ENCODE peak calls at places on chromosome 5, in eight cellular contexts. One of them, this sample, is unnamed.

GRCh38 chr5:126477681-126478117 is 54.5 kb downstream of the GRAMD2B start:
- DNase-seq in GM23338: no peak
- DNase-seq in HEK293T: no peak
- DNase-seq in stimulated activated CD8-positive, alpha-beta memory T cell treated with anti-CD3 and anti-CD28 coated beads, Interleukin-12 subunit alpha, Interleukin-12 subunit beta, amount 100 ng/mL, for 1 hour: no peak
- DNase-seq in NCI-H1105: no peak
- DNase-seq in uterus: peak
- DNase-seq in nephron progenitor cell: no peak
- DNase-seq in psoas muscle: no peak
- DNase-seq in this sample: no peak

GRCh38 chr5:170287532-170287931 is 10.0 kb downstream of the LCP2 start:
- DNase-seq in GM23338: no peak
- DNase-seq in HEK293T: no peak
- DNase-seq in stimulated activated CD8-positive, alpha-beta memory T cell treated with anti-CD3 and anti-CD28 coated beads, Interleukin-12 subunit alpha, Interleukin-12 subunit beta, amount 100 ng/mL, for 1 hour: no peak
- DNase-seq in NCI-H1105: no peak
- DNase-seq in uterus: peak
- DNase-seq in nephron progenitor cell: no peak
- DNase-seq in psoas muscle: peak
- DNase-seq in this sample: peak

GRCh38 chr5:138559937-138560336 is 15.3 kb downstream of the HSPA9 start:
- DNase-seq in GM23338: no peak
- DNase-seq in HEK293T: no peak
- DNase-seq in stimulated activated CD8-positive, alpha-beta memory T cell treated with anti-CD3 and anti-CD28 coated beads, Interleukin-12 subunit alpha, Interleukin-12 subunit beta, amount 100 ng/mL, for 1 hour: no peak
- DNase-seq in NCI-H1105: no peak
- DNase-seq in uterus: no peak
- DNase-seq in nephron progenitor cell: no peak
- DNase-seq in psoas muscle: no peak
- DNase-seq in this sample: no peak

GRCh38 chr5:56737002-56737621 is 78.2 kb upstream of the MAP3K1 start:
- DNase-seq in GM23338: no peak
- DNase-seq in HEK293T: no peak
- DNase-seq in stimulated activated CD8-positive, alpha-beta memory T cell treated with anti-CD3 and anti-CD28 coated beads, Interleukin-12 subunit alpha, Interleukin-12 subunit beta, amount 100 ng/mL, for 1 hour: no peak
- DNase-seq in NCI-H1105: no peak
- DNase-seq in uterus: no peak
- DNase-seq in nephron progenitor cell: no peak
- DNase-seq in psoas muscle: no peak
- DNase-seq in this sample: no peak

GRCh38 chr5:128462330-128462729 is 75.7 kb downstream of the FBN2 start:
- DNase-seq in GM23338: no peak
- DNase-seq in HEK293T: no peak
- DNase-seq in stimulated activated CD8-positive, alpha-beta memory T cell treated with anti-CD3 and anti-CD28 coated beads, Interleukin-12 subunit alpha, Interleukin-12 subunit beta, amount 100 ng/mL, for 1 hour: no peak
- DNase-seq in NCI-H1105: no peak
- DNase-seq in uterus: no peak
- DNase-seq in nephron progenitor cell: no peak
- DNase-seq in psoas muscle: no peak
- DNase-seq in this sample: no peak

GRCh38 chr5:157486861-157487260 is 26.8 kb downstream of the NIPAL4 start:
- DNase-seq in GM23338: no peak
- DNase-seq in HEK293T: no peak
- DNase-seq in stimulated activated CD8-positive, alpha-beta memory T cell treated with anti-CD3 and anti-CD28 coated beads, Interleukin-12 subunit alpha, Interleukin-12 subunit beta, amount 100 ng/mL, for 1 hour: no peak
- DNase-seq in NCI-H1105: no peak
- DNase-seq in uterus: no peak
- DNase-seq in nephron progenitor cell: no peak
- DNase-seq in psoas muscle: no peak
- DNase-seq in this sample: no peak

GRCh38 chr5:100182402-100182801 is 352.8 kb upstream of the FAM174A start:
- DNase-seq in GM23338: no peak
- DNase-seq in HEK293T: no peak
- DNase-seq in stimulated activated CD8-positive, alpha-beta memory T cell treated with anti-CD3 and anti-CD28 coated beads, Interleukin-12 subunit alpha, Interleukin-12 subunit beta, amount 100 ng/mL, for 1 hour: no peak
- DNase-seq in NCI-H1105: no peak
- DNase-seq in uterus: no peak
- DNase-seq in nephron progenitor cell: no peak
- DNase-seq in psoas muscle: no peak
- DNase-seq in this sample: no peak

GRCh38 chr5:1392801-1393565 is 48.1 kb upstream of the CLPTM1L start:
- DNase-seq in GM23338: no peak
- DNase-seq in HEK293T: no peak
- DNase-seq in stimulated activated CD8-positive, alpha-beta memory T cell treated with anti-CD3 and anti-CD28 coated beads, Interleukin-12 subunit alpha, Interleukin-12 subunit beta, amount 100 ng/mL, for 1 hour: no peak
- DNase-seq in NCI-H1105: no peak
- DNase-seq in uterus: no peak
- DNase-seq in nephron progenitor cell: no peak
- DNase-seq in psoas muscle: peak
- DNase-seq in this sample: peak

GRCh38 chr5:145981612-145982571 is 45.5 kb downstream of the SH3RF2 start:
- DNase-seq in GM23338: no peak
- DNase-seq in HEK293T: no peak
- DNase-seq in stimulated activated CD8-positive, alpha-beta memory T cell treated with anti-CD3 and anti-CD28 coated beads, Interleukin-12 subunit alpha, Interleukin-12 subunit beta, amount 100 ng/mL, for 1 hour: no peak
- DNase-seq in NCI-H1105: no peak
- DNase-seq in uterus: no peak
- DNase-seq in nephron progenitor cell: no peak
- DNase-seq in psoas muscle: no peak
- DNase-seq in this sample: no peak

GRCh38 chr5:23450187-23450586 is 57.2 kb upstream of the PRDM9 start:
- DNase-seq in GM23338: no peak
- DNase-seq in HEK293T: no peak
- DNase-seq in stimulated activated CD8-positive, alpha-beta memory T cell treated with anti-CD3 and anti-CD28 coated beads, Interleukin-12 subunit alpha, Interleukin-12 subunit beta, amount 100 ng/mL, for 1 hour: no peak
- DNase-seq in NCI-H1105: no peak
- DNase-seq in uterus: no peak
- DNase-seq in nephron progenitor cell: no peak
- DNase-seq in psoas muscle: no peak
- DNase-seq in this sample: no peak

GRCh38 chr5:80852331-80853245 is 107.6 kb upstream of the RASGRF2 start:
- DNase-seq in GM23338: no peak
- DNase-seq in HEK293T: no peak
- DNase-seq in stimulated activated CD8-positive, alpha-beta memory T cell treated with anti-CD3 and anti-CD28 coated beads, Interleukin-12 subunit alpha, Interleukin-12 subunit beta, amount 100 ng/mL, for 1 hour: no peak
- DNase-seq in NCI-H1105: no peak
- DNase-seq in uterus: no peak
- DNase-seq in nephron progenitor cell: no peak
- DNase-seq in psoas muscle: no peak
- DNase-seq in this sample: no peak

GRCh38 chr5:143516249-143516648 is 112.8 kb upstream of the NR3C1 start:
- DNase-seq in GM23338: no peak
- DNase-seq in HEK293T: no peak
- DNase-seq in stimulated activated CD8-positive, alpha-beta memory T cell treated with anti-CD3 and anti-CD28 coated beads, Interleukin-12 subunit alpha, Interleukin-12 subunit beta, amount 100 ng/mL, for 1 hour: no peak
- DNase-seq in NCI-H1105: no peak
- DNase-seq in uterus: no peak
- DNase-seq in nephron progenitor cell: no peak
- DNase-seq in psoas muscle: no peak
- DNase-seq in this sample: no peak

GRCh38 chr5:40846371-40846770 is 5.2 kb downstream of the CARD6 start:
- DNase-seq in GM23338: no peak
- DNase-seq in HEK293T: no peak
- DNase-seq in stimulated activated CD8-positive, alpha-beta memory T cell treated with anti-CD3 and anti-CD28 coated beads, Interleukin-12 subunit alpha, Interleukin-12 subunit beta, amount 100 ng/mL, for 1 hour: no peak
- DNase-seq in NCI-H1105: no peak
- DNase-seq in uterus: no peak
- DNase-seq in nephron progenitor cell: no peak
- DNase-seq in psoas muscle: no peak
- DNase-seq in this sample: no peak

GRCh38 chr5:60727032-60727431 is 27.1 kb upstream of the DEPDC1B start:
- DNase-seq in GM23338: no peak
- DNase-seq in HEK293T: no peak
- DNase-seq in stimulated activated CD8-positive, alpha-beta memory T cell treated with anti-CD3 and anti-CD28 coated beads, Interleukin-12 subunit alpha, Interleukin-12 subunit beta, amount 100 ng/mL, for 1 hour: no peak
- DNase-seq in NCI-H1105: no peak
- DNase-seq in uterus: no peak
- DNase-seq in nephron progenitor cell: no peak
- DNase-seq in psoas muscle: no peak
- DNase-seq in this sample: no peak

GRCh38 chr5:10471672-10472071 is 30.0 kb downstream of the ROPN1L start:
- DNase-seq in GM23338: no peak
- DNase-seq in HEK293T: no peak
- DNase-seq in stimulated activated CD8-positive, alpha-beta memory T cell treated with anti-CD3 and anti-CD28 coated beads, Interleukin-12 subunit alpha, Interleukin-12 subunit beta, amount 100 ng/mL, for 1 hour: no peak
- DNase-seq in NCI-H1105: no peak
- DNase-seq in uterus: no peak
- DNase-seq in nephron progenitor cell: no peak
- DNase-seq in psoas muscle: no peak
- DNase-seq in this sample: no peak

GRCh38 chr5:41325074-41325473 is 111.7 kb upstream of the C6 start:
- DNase-seq in GM23338: no peak
- DNase-seq in HEK293T: no peak
- DNase-seq in stimulated activated CD8-positive, alpha-beta memory T cell treated with anti-CD3 and anti-CD28 coated beads, Interleukin-12 subunit alpha, Interleukin-12 subunit beta, amount 100 ng/mL, for 1 hour: no peak
- DNase-seq in NCI-H1105: no peak
- DNase-seq in uterus: no peak
- DNase-seq in nephron progenitor cell: no peak
- DNase-seq in psoas muscle: no peak
- DNase-seq in this sample: no peak